ENCODE peak calls at places on chromosomes 6 and 20, in four cellular contexts. T is H1, N is HepG2, Q is GM12878. Z is an unnamed sample.
A peak's percentile ranks its signal among the peaks of the same experiment; 100 is the strongest.

GRCh38 chr20:23048283-23049200 is 930 bp downstream of the THBD start:
- DNase-seq in Q (no peak), N (no peak), T (no peak), Z (peak; percentile 64)

GRCh38 chr20:4633379-4633778 is 88.3 kb upstream of the PRND start:
- DNase-seq in Q (no peak), N (no peak), T (no peak), Z (no peak)

GRCh38 chr6:148179786-148180185 is 162.9 kb upstream of the SASH1 start:
- DNase-seq in Q (no peak), T (no peak), N (no peak), Z (peak; percentile 43)

GRCh38 chr20:17871181-17871580 is 97.4 kb downstream of the SNX5 start:
- DNase-seq in T (no peak), N (no peak), Q (no peak), Z (no peak)

GRCh38 chr20:24708411-24709295 is 239.2 kb downstream of the SYNDIG1 start:
- DNase-seq in T (no peak), Q (no peak), N (no peak), Z (no peak)

GRCh38 chr6:158596861-158597260 is 37.0 kb downstream of the TMEM181 start:
- DNase-seq in T (no peak), N (no peak), Q (no peak), Z (no peak)

GRCh38 chr6:111552241-111552744 is 53.4 kb downstream of the TRAF3IP2 start:
- DNase-seq in T (peak; percentile 51), N (no peak), Q (no peak), Z (peak; percentile 75)

GRCh38 chr6:31636698-31637596 is 15.5 kb downstream of the BAG6 start:
- DNase-seq in N (no peak), Q (no peak), T (no peak), Z (no peak)

GRCh38 chr6:30612213-30612612 is 4.8 kb downstream of the PPP1R10 start:
- DNase-seq in Q (no peak), T (no peak), N (no peak), Z (no peak)

GRCh38 chr6:170018422-170019258 is 267.2 kb downstream of the ERMARD start:
- DNase-seq in T (no peak), Q (no peak), N (no peak), Z (no peak)

GRCh38 chr6:132289761-132290160 is 111.5 kb downstream of the MOXD1 start:
- DNase-seq in T (no peak), Q (no peak), N (no peak), Z (no peak)

GRCh38 chr20:15763344-15763743 is 809.9 kb downstream of the KIF16B start:
- DNase-seq in Q (no peak), T (no peak), N (no peak), Z (no peak)

GRCh38 chr6:161486326-161486725 is 212.5 kb upstream of the AGPAT4 start:
- DNase-seq in Q (no peak), T (no peak), N (no peak), Z (no peak)

GRCh38 chr6:27059621-27060425 is 187.7 kb upstream of the PRSS16 start:
- DNase-seq in Q (no peak), T (no peak), N (peak; percentile 42), Z (no peak)

GRCh38 chr6:87700729-87701675 is 1.0 kb downstream of the AKIRIN2 start:
- DNase-seq in N (peak; percentile 73), T (no peak), Q (peak; percentile 43), Z (peak; percentile 53)

GRCh38 chr6:77626431-77626830 is 26.4 kb upstream of the MEI4 start:
- DNase-seq in Q (no peak), N (no peak), T (no peak), Z (no peak)

GRCh38 chr20:32737371-32738223 is 5.7 kb downstream of the COMMD7 start:
- DNase-seq in N (no peak), T (no peak), Q (no peak), Z (no peak)

GRCh38 chr6:169979873-169980440 is 228.5 kb downstream of the ERMARD start:
- DNase-seq in N (no peak), T (no peak), Q (no peak), Z (no peak)

GRCh38 chr20:38083338-38084048 is 49.9 kb downstream of the RPRD1B start:
- DNase-seq in Q (no peak), N (no peak), T (no peak), Z (no peak)

GRCh38 chr6:530425-530824 is 126.5 kb downstream of the HUS1B start:
- DNase-seq in T (no peak), N (no peak), Q (no peak), Z (no peak)
- TF ChIP-seq SUZ12 in T (no peak), N (no peak), Q (no peak), Z (no peak)

GRCh38 chr6:116529466-116529969 is 16.0 kb downstream of the TRAPPC3L start:
- DNase-seq in T (no peak), N (no peak), Q (no peak), Z (no peak)

GRCh38 chr6:116528163-116528562 is 16.7 kb downstream of the CALHM5 start:
- DNase-seq in N (no peak), T (no peak), Q (no peak), Z (no peak)

GRCh38 chr6:116531675-116532570 is 13.6 kb downstream of the TRAPPC3L start:
- DNase-seq in N (peak; percentile 66), T (no peak), Q (no peak), Z (peak; percentile 64)

GRCh38 chr6:116530436-116530835 is 15.0 kb downstream of the TRAPPC3L start:
- DNase-seq in N (peak; percentile 14), T (no peak), Q (no peak), Z (no peak)

GRCh38 chr6:116528800-116529199 is 16.7 kb downstream of the TRAPPC3L start:
- DNase-seq in T (no peak), Q (no peak), N (peak; percentile 20), Z (no peak)
- TF ChIP-seq SP1 in T (no peak), Q (no peak), N (no peak), Z (no peak)

DNA sequence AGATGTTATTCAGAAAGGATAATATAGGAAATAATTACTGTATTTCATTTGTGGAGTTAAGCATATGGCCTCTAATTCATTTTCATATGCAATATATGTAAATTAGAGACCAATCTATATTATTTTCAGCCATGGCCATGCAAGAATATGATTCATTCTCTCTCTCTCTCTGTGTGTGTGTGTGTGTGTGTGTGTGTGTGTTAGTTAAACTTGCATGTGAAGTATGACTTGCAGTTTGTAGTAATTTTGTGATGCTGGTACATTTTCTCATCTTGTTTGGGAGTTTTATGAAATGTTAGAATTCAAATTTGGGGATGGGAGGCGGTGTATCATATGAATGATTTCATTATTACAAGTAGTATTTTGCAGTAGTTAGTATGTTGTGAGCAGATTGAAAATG is 74.8 kb downstream of the JARID2 start:
- DNase-seq in T (no peak), Q (no peak), N (no peak), Z (no peak)
- TF ChIP-seq SUZ12 in T (no peak), Q (no peak), N (no peak), Z (no peak)

GRCh38 chr6:137043710-137044365 is 927 bp downstream of the IL20RA start:
- DNase-seq in T (no peak), Q (no peak), N (no peak), Z (no peak)
- TF ChIP-seq SP1 in T (no peak), Q (no peak), N (no peak), Z (no peak)

DNA sequence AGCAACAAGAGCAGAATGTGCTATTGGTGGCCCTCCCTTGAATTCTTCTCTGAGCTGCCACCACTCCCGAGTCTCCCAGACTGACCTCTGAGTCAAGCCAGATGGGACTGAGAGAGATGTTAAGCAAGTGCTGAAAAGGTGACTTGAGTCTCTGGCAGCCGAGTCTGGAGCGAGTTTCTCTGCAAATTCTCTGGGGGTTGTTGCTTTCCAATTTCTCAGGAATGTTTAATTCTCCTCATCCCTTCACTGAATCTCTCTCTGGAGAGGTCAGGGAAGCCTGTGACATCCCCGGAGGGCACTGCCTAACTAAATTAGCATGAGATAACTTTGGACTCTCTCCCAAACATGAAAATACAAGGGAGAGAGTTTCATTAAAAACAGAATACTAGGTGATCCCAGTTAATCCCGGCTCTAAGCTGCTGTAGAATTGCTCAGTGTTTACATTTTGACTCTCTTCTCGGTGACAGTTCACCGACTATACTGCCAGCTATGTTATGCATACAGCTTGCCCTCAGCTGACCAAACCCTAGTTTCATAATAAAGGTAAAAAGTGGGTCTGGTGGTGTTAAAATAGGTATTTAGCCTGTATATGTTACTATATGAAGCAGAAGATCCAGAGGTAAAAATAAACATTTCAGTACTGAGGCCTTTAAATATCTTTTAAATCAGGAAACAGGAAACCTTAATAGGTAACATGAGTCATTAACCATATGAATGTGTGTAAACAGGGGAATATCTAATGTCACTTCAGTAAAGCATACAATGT is 157.9 kb downstream of the FOXC1 start:
- DNase-seq in N (no peak), Q (no peak), T (no peak), Z (no peak)
- TF ChIP-seq SUZ12 in N (no peak), Q (no peak), T (no peak), Z (no peak)

GRCh38 chr6:72371473-72371872 is 250.4 kb upstream of the KCNQ5 start:
- DNase-seq in N (no peak), Q (no peak), T (no peak), Z (no peak)
- TF ChIP-seq SP1 in N (no peak), Q (no peak), T (no peak), Z (no peak)

Z was measured in HEK293T.